ENCODE peak calls at places on chromosome 4, in ten cellular contexts. P, U, V, F, I, E, K, W, D and J are unnamed samples.

GRCh38 chr4:83850435-83850834 is 314.5 kb downstream of the GPAT3 start:
- DNase-seq in P (no peak), U (no peak), V (no peak), F (no peak), I (no peak), E (no peak), K (no peak), W (peak), D (no peak), J (no peak)

GRCh38 chr4:88706574-88706973 is 8.9 kb upstream of the NAP1L5 start:
- DNase-seq in P (no peak), U (no peak), V (no peak), F (peak), I (peak), E (no peak), K (no peak), W (no peak), D (no peak), J (peak)

GRCh38 chr4:101331017-101331416 is 16.3 kb downstream of the PPP3CA start:
- DNase-seq in P (no peak), U (no peak), V (no peak), F (no peak), I (no peak), E (no peak), K (no peak), W (no peak), D (no peak), J (no peak)

GRCh38 chr4:17512973-17513665 is 1.2 kb upstream of the QDPR start:
- DNase-seq in P (no peak), U (no peak), V (no peak), F (no peak), I (no peak), E (no peak), K (no peak), W (no peak), D (no peak), J (no peak)

GRCh38 chr4:7206856-7207567 is 14.7 kb downstream of the SORCS2 start:
- DNase-seq in P (peak), U (no peak), V (no peak), F (no peak), I (peak), E (no peak), K (peak), W (peak), D (peak), J (peak)

GRCh38 chr4:94452476-94453300 is 946 bp downstream of the PDLIM5 start:
- DNase-seq in P (peak), U (peak), V (no peak), F (no peak), I (peak), E (peak), K (peak), W (peak), D (peak), J (no peak)

GRCh38 chr4:87985887-87986200 is 10.3 kb downstream of the SPP1 start:
- DNase-seq in P (no peak), U (no peak), V (no peak), F (no peak), I (no peak), E (no peak), K (no peak), W (no peak), D (no peak), J (no peak)

GRCh38 chr4:47662975-47663374 is 174.9 kb downstream of the CORIN start:
- DNase-seq in P (no peak), U (peak), V (no peak), F (no peak), I (no peak), E (no peak), K (no peak), W (no peak), D (peak), J (no peak)

GRCh38 chr4:7842384-7843279 is 97.0 kb downstream of the AFAP1 start:
- DNase-seq in P (no peak), U (no peak), V (no peak), F (no peak), I (no peak), E (no peak), K (no peak), W (no peak), D (no peak), J (peak)

GRCh38 chr4:93645120-93645519 is 183.4 kb upstream of the ATOH1 start:
- DNase-seq in P (no peak), U (no peak), V (no peak), F (no peak), I (no peak), E (no peak), K (no peak), W (no peak), D (no peak), J (no peak)

GRCh38 chr4:62816566-62816965 is 1592.7 kb downstream of the TECRL start:
- DNase-seq in P (no peak), U (no peak), V (no peak), F (peak), I (no peak), E (no peak), K (no peak), W (no peak), D (no peak), J (no peak)

GRCh38 chr4:39456946-39457763 is 1.6 kb downstream of the RPL9 start:
- DNase-seq in P (no peak), U (no peak), V (no peak), F (no peak), I (no peak), E (no peak), K (no peak), W (no peak), D (no peak), J (no peak)

GRCh38 chr4:125520258-125520990 is 205.7 kb downstream of the FAT4 start:
- DNase-seq in P (no peak), U (no peak), V (no peak), F (no peak), I (no peak), E (no peak), K (no peak), W (no peak), D (no peak), J (no peak)

GRCh38 chr4:14641871-14642270 is 360.4 kb upstream of the CPEB2 start:
- DNase-seq in P (no peak), U (no peak), V (no peak), F (no peak), I (no peak), E (no peak), K (no peak), W (no peak), D (no peak), J (no peak)

GRCh38 chr4:166021617-166022016 is 148.6 kb downstream of the TLL1 start:
- DNase-seq in P (no peak), U (no peak), V (no peak), F (no peak), I (no peak), E (no peak), K (no peak), W (no peak), D (no peak), J (no peak)

GRCh38 chr4:10926025-10926424 is 241.5 kb upstream of the CLNK start:
- DNase-seq in P (no peak), U (no peak), V (no peak), F (no peak), I (no peak), E (no peak), K (no peak), W (no peak), D (no peak), J (peak)

GRCh38 chr4:182454440-182455013 is 211.3 kb downstream of the TENM3 start:
- DNase-seq in P (no peak), U (no peak), V (no peak), F (no peak), I (no peak), E (no peak), K (no peak), W (no peak), D (no peak), J (no peak)

GRCh38 chr4:168028568-168028967 is 63.8 kb upstream of the ANXA10 start:
- DNase-seq in P (no peak), U (no peak), V (no peak), F (no peak), I (peak), E (no peak), K (no peak), W (no peak), D (no peak), J (no peak)

GRCh38 chr4:47135210-47135609 is 103.8 kb downstream of the GABRB1 start:
- DNase-seq in P (no peak), U (no peak), V (no peak), F (no peak), I (no peak), E (no peak), K (no peak), W (no peak), D (no peak), J (no peak)

GRCh38 chr4:24601121-24601520 is 16.8 kb upstream of the DHX15 start:
- DNase-seq in P (no peak), U (no peak), V (no peak), F (no peak), I (no peak), E (no peak), K (no peak), W (no peak), D (no peak), J (no peak)

GRCh38 chr4:109184421-109184956 is 118.0 kb downstream of the COL25A1 start:
- DNase-seq in P (no peak), U (no peak), V (no peak), F (no peak), I (no peak), E (no peak), K (peak), W (no peak), D (no peak), J (no peak)

GRCh38 chr4:8276358-8277240 is 7.0 kb downstream of the HTRA3 start:
- DNase-seq in P (no peak), U (no peak), V (no peak), F (no peak), I (no peak), E (no peak), K (peak), W (no peak), D (peak), J (no peak)

GRCh38 chr4:78650106-78651021 is 98.8 kb downstream of the ANXA3 start:
- DNase-seq in P (no peak), U (no peak), V (no peak), F (no peak), I (no peak), E (no peak), K (no peak), W (no peak), D (no peak), J (no peak)

GRCh38 chr4:38921151-38921550 is 53.5 kb downstream of the FAM114A1 start:
- DNase-seq in P (no peak), U (no peak), V (no peak), F (no peak), I (no peak), E (no peak), K (no peak), W (no peak), D (no peak), J (no peak)

GRCh38 chr4:174255790-174256189 is 27.7 kb downstream of the FBXO8 start:
- DNase-seq in P (no peak), U (no peak), V (no peak), F (no peak), I (peak), E (no peak), K (no peak), W (no peak), D (no peak), J (peak)

GRCh38 chr4:146648384-146648783 is 9.7 kb downstream of the POU4F2 start:
- DNase-seq in P (no peak), U (no peak), V (no peak), F (no peak), I (no peak), E (no peak), K (no peak), W (peak), D (no peak), J (no peak)

GRCh38 chr4:80231180-80231579 is 33.9 kb downstream of the PRDM8 start:
- DNase-seq in P (no peak), U (no peak), V (no peak), F (no peak), I (no peak), E (no peak), K (no peak), W (no peak), D (no peak), J (no peak)

GRCh38 chr4:26248647-26249046 is 72.2 kb upstream of the RBPJ start:
- DNase-seq in P (no peak), U (no peak), V (no peak), F (peak), I (no peak), E (no peak), K (no peak), W (no peak), D (peak), J (peak)

GRCh38 chr4:128471576-128471975 is 184.0 kb upstream of the PGRMC2 start:
- DNase-seq in P (no peak), U (no peak), V (no peak), F (no peak), I (no peak), E (no peak), K (no peak), W (no peak), D (no peak), J (no peak)